ENCODE peak calls at places on chromosome 19, in seven cellular contexts. One of them, this sample, is unnamed.

GRCh38 chr19:4583961-4584669 is 24.6 kb upstream of the SEMA6B start:
- DNase-seq in neuronal stem cell: peak
- DNase-seq in trophoblast cell: no peak
- DNase-seq in H9: peak
- DNase-seq in H1: peak
- DNase-seq in mesenchymal stem cell: peak
- DNase-seq in mesendoderm: peak
- DNase-seq in this sample: no peak

GRCh38 chr19:5150902-5151741 is 182.2 kb downstream of the KDM4B start:
- DNase-seq in mesendoderm: no peak
- DNase-seq in H9: peak
- DNase-seq in mesenchymal stem cell: no peak
- DNase-seq in neuronal stem cell: no peak
- DNase-seq in trophoblast cell: no peak
- DNase-seq in H1: peak
- DNase-seq in this sample: no peak

GRCh38 chr19:7505682-7506384 is 10.1 kb upstream of the ZNF358 start:
- DNase-seq in mesenchymal stem cell: peak
- DNase-seq in H9: no peak
- DNase-seq in trophoblast cell: peak
- DNase-seq in mesendoderm: peak
- DNase-seq in neuronal stem cell: no peak
- DNase-seq in H1: peak
- DNase-seq in this sample: no peak

GRCh38 chr19:37829526-37829925 is 50.1 kb upstream of the ZNF573 start:
- DNase-seq in H1: no peak
- DNase-seq in neuronal stem cell: no peak
- DNase-seq in trophoblast cell: no peak
- DNase-seq in mesendoderm: no peak
- DNase-seq in mesenchymal stem cell: no peak
- DNase-seq in H9: no peak
- DNase-seq in this sample: no peak

GRCh38 chr19:55646889-55647731 is 902 bp upstream of the CCDC106 start:
- DNase-seq in neuronal stem cell: no peak
- DNase-seq in trophoblast cell: no peak
- DNase-seq in H1: no peak
- DNase-seq in mesenchymal stem cell: no peak
- DNase-seq in mesendoderm: no peak
- DNase-seq in H9: no peak
- DNase-seq in this sample: no peak

GRCh38 chr19:35436477-35437141 is 11.4 kb upstream of the FFAR2 start:
- DNase-seq in H1: no peak
- DNase-seq in mesenchymal stem cell: peak
- DNase-seq in H9: no peak
- DNase-seq in trophoblast cell: peak
- DNase-seq in neuronal stem cell: no peak
- DNase-seq in mesendoderm: no peak
- DNase-seq in this sample: no peak

GRCh38 chr19:55581828-55582223 is 1.2 kb upstream of the ZNF579 start:
- DNase-seq in H1: no peak
- DNase-seq in neuronal stem cell: no peak
- DNase-seq in H9: no peak
- DNase-seq in mesenchymal stem cell: no peak
- DNase-seq in mesendoderm: peak
- DNase-seq in trophoblast cell: no peak
- DNase-seq in this sample: no peak

GRCh38 chr19:45667620-45668341 is at the start of gene GIPR:
- DNase-seq in neuronal stem cell: no peak
- DNase-seq in mesenchymal stem cell: peak
- DNase-seq in trophoblast cell: peak
- DNase-seq in H1: peak
- DNase-seq in H9: peak
- DNase-seq in mesendoderm: peak
- DNase-seq in this sample: peak

GRCh38 chr19:46639356-46640061 is 3.5 kb upstream of the GNG8 start:
- DNase-seq in mesendoderm: peak
- DNase-seq in trophoblast cell: no peak
- DNase-seq in H1: no peak
- DNase-seq in mesenchymal stem cell: peak
- DNase-seq in H9: no peak
- DNase-seq in neuronal stem cell: no peak
- DNase-seq in this sample: peak

GRCh38 chr19:50926144-50926543 is 14.9 kb upstream of the KLK4 start:
- DNase-seq in mesenchymal stem cell: no peak
- DNase-seq in H9: no peak
- DNase-seq in neuronal stem cell: no peak
- DNase-seq in H1: no peak
- DNase-seq in mesendoderm: no peak
- DNase-seq in trophoblast cell: no peak
- DNase-seq in this sample: no peak

GRCh38 chr19:17506745-17507144 is 4.7 kb upstream of the PGLS start:
- DNase-seq in mesendoderm: no peak
- DNase-seq in H9: no peak
- DNase-seq in neuronal stem cell: no peak
- DNase-seq in trophoblast cell: no peak
- DNase-seq in mesenchymal stem cell: no peak
- DNase-seq in H1: no peak
- DNase-seq in this sample: no peak

GRCh38 chr19:56120371-56121179 is 520 bp downstream of the ZNF787 start:
- DNase-seq in trophoblast cell: peak
- DNase-seq in H9: peak
- DNase-seq in mesenchymal stem cell: peak
- DNase-seq in neuronal stem cell: no peak
- DNase-seq in mesendoderm: peak
- DNase-seq in H1: peak
- DNase-seq in this sample: peak

GRCh38 chr19:23785982-23786381 is 27.3 kb upstream of the ZNF681 start:
- DNase-seq in H9: no peak
- DNase-seq in mesendoderm: no peak
- DNase-seq in trophoblast cell: no peak
- DNase-seq in H1: no peak
- DNase-seq in mesenchymal stem cell: no peak
- DNase-seq in neuronal stem cell: no peak
- DNase-seq in this sample: no peak

GRCh38 chr19:50511069-50511822 is at the start of gene JOSD2:
- DNase-seq in H1: peak
- DNase-seq in mesendoderm: peak
- DNase-seq in neuronal stem cell: peak
- DNase-seq in mesenchymal stem cell: peak
- DNase-seq in H9: peak
- DNase-seq in trophoblast cell: peak
- DNase-seq in this sample: peak

GRCh38 chr19:4861147-4861546 is 6.3 kb downstream of the PLIN3 start:
- DNase-seq in H1: no peak
- DNase-seq in mesendoderm: no peak
- DNase-seq in mesenchymal stem cell: no peak
- DNase-seq in trophoblast cell: peak
- DNase-seq in neuronal stem cell: no peak
- DNase-seq in H9: no peak
- DNase-seq in this sample: no peak

GRCh38 chr19:46624958-46625661 is at the start of gene PTGIR:
- DNase-seq in trophoblast cell: no peak
- DNase-seq in mesendoderm: peak
- DNase-seq in H1: no peak
- DNase-seq in neuronal stem cell: no peak
- DNase-seq in mesenchymal stem cell: peak
- DNase-seq in H9: no peak
- DNase-seq in this sample: peak

GRCh38 chr19:38741670-38742069 is 2.6 kb downstream of the CAPN12 start:
- DNase-seq in trophoblast cell: no peak
- DNase-seq in H1: no peak
- DNase-seq in neuronal stem cell: no peak
- DNase-seq in mesendoderm: no peak
- DNase-seq in H9: no peak
- DNase-seq in mesenchymal stem cell: no peak
- DNase-seq in this sample: no peak

DNA sequence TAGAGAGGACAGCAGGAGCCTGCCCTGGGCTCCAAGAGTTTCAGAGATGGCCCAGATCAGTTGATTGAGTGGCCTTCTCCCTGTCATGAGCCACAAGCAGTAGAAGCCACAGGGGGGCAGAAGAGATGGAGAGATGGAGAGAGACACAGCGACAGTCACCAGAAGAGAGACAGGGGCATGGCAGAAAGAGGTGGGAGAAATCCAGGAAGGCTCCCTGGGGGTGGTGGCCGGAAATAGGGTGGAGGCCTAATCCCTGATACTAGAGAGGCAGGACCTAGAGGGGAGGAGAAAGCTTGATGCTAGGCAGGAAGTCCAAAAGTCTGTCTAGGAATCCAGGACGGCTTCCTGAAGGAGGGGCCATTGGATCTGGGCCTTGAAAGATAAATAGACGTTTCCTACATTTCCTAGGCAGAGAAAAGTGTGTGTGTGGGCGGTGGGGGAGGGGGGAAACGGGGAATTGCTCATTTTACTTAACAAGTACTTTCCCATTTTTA is 9.6 kb upstream of the TPM4 start:
- DNase-seq in mesenchymal stem cell: no peak
- DNase-seq in H9: peak
- DNase-seq in mesendoderm: no peak
- DNase-seq in neuronal stem cell: no peak
- DNase-seq in H1: no peak
- DNase-seq in trophoblast cell: peak
- DNase-seq in this sample: peak
- H3K18ac ChIP-seq in mesenchymal stem cell: peak
- H3K18ac ChIP-seq in H9: no peak
- H3K18ac ChIP-seq in mesendoderm: no peak
- H3K18ac ChIP-seq in neuronal stem cell: no peak
- H3K18ac ChIP-seq in H1: no peak
- H3K18ac ChIP-seq in trophoblast cell: no peak
- H3K18ac ChIP-seq in this sample: peak

DNA sequence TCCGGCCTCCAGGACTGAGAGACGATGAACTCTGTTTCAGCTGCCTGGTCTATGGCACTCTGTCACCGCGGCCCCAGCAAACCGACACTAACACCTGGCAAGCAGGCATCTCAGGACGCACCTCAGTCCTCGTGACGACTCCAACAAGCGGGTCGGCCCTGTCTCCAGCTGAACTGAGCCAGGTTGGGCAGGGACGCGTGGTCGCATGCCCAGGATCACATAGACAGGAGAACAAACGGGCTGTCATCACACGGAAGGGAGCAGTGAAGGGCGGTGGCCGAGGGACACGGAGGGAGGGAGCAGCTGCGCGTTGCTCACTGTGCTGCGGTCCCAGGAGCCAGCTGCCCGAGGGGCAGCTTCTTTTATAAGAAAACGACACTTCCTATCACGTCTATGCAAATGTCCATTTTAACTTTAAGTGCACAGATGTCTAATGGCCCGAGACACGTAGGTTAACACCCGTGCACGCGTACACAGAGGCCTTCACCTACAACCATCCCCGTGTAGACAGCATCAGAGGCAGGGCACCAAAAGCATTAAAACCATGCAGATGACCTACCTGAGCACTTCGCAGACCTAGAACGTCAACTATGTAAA is 8.9 kb downstream of the SGTA start:
- DNase-seq in H9: no peak
- DNase-seq in neuronal stem cell: no peak
- DNase-seq in trophoblast cell: no peak
- DNase-seq in mesenchymal stem cell: no peak
- DNase-seq in H1: no peak
- DNase-seq in mesendoderm: no peak
- DNase-seq in this sample: no peak
- H4K8ac ChIP-seq in H9: no peak
- H4K8ac ChIP-seq in neuronal stem cell: no peak
- H4K8ac ChIP-seq in trophoblast cell: no peak
- H4K8ac ChIP-seq in mesenchymal stem cell: peak
- H4K8ac ChIP-seq in H1: no peak
- H4K8ac ChIP-seq in mesendoderm: no peak
- H4K8ac ChIP-seq in this sample: no peak

DNA sequence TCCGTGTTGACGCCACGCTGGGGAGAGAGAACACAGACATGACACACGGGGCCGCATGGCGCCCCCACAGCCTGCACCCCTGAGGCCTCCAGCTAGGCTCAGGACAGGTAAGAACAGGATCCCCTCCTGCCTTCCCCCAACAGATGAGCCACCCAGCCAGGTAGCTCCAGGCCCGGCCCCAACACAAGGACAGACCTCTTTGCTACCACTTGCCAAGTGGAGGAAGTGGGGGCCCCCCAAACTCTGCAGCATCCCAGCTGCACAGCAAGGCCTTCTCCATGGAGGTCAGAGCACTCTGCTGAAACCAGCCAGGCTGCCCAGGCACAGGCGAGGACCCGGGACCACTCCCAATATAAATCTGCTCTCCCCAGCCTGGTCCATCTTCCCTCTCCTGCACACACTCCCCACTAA is 31.5 kb downstream of the PEPD start:
- DNase-seq in mesenchymal stem cell: no peak
- DNase-seq in neuronal stem cell: no peak
- DNase-seq in mesendoderm: no peak
- DNase-seq in H9: no peak
- DNase-seq in trophoblast cell: no peak
- DNase-seq in H1: no peak
- DNase-seq in this sample: no peak
- H3K18ac ChIP-seq in mesenchymal stem cell: no peak
- H3K18ac ChIP-seq in neuronal stem cell: no peak
- H3K18ac ChIP-seq in mesendoderm: no peak
- H3K18ac ChIP-seq in H9: no peak
- H3K18ac ChIP-seq in trophoblast cell: no peak
- H3K18ac ChIP-seq in H1: no peak
- H3K18ac ChIP-seq in this sample: no peak

GRCh38 chr19:8578642-8579265 is 1.5 kb upstream of the MYO1F start:
- DNase-seq in mesenchymal stem cell: peak
- DNase-seq in trophoblast cell: peak
- DNase-seq in neuronal stem cell: peak
- DNase-seq in mesendoderm: peak
- DNase-seq in H1: peak
- DNase-seq in H9: peak
- DNase-seq in this sample: peak

GRCh38 chr19:8575467-8575997 is 1.7 kb downstream of the MYO1F start:
- DNase-seq in neuronal stem cell: no peak
- DNase-seq in trophoblast cell: no peak
- DNase-seq in H1: no peak
- DNase-seq in mesendoderm: peak
- DNase-seq in H9: peak
- DNase-seq in mesenchymal stem cell: no peak
- DNase-seq in this sample: peak

GRCh38 chr19:8577247-8577646 is at the start of gene MYO1F:
- DNase-seq in H9: no peak
- DNase-seq in neuronal stem cell: no peak
- DNase-seq in mesenchymal stem cell: no peak
- DNase-seq in trophoblast cell: no peak
- DNase-seq in H1: no peak
- DNase-seq in mesendoderm: no peak
- DNase-seq in this sample: no peak

GRCh38 chr19:8576273-8576993 is 809 bp downstream of the MYO1F start:
- DNase-seq in mesendoderm: no peak
- DNase-seq in H1: no peak
- DNase-seq in neuronal stem cell: no peak
- DNase-seq in mesenchymal stem cell: no peak
- DNase-seq in trophoblast cell: no peak
- DNase-seq in H9: no peak
- DNase-seq in this sample: no peak

DNA sequence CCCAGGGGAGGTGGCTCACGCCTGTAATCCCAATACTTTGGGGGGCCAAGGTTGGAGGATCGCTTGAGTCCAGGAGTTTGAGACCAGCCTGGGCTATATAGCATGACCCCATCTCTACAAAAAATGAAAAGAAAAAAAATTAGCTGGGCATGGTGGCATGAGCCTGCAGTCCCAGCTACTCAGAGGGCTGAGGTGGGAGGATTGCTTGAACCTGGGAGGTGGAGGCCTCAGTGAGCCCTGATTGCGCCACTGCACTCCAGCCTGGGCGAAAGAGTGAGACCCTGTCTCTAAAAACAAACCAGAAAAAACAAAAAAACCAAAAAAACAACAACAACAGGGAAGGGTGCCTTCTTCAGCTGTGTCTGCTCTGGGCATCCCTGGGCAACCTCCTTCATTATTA is 499 bp upstream of the MYO1F start:
- DNase-seq in trophoblast cell: no peak
- DNase-seq in neuronal stem cell: no peak
- DNase-seq in mesenchymal stem cell: no peak
- DNase-seq in H1: no peak
- DNase-seq in H9: no peak
- DNase-seq in mesendoderm: no peak
- DNase-seq in this sample: no peak
- H4K8ac ChIP-seq in trophoblast cell: no peak
- H4K8ac ChIP-seq in neuronal stem cell: no peak
- H4K8ac ChIP-seq in mesenchymal stem cell: no peak
- H4K8ac ChIP-seq in H1: no peak
- H4K8ac ChIP-seq in H9: no peak
- H4K8ac ChIP-seq in mesendoderm: no peak
- H4K8ac ChIP-seq in this sample: no peak